ENCODE peak calls at places on chromosomes 5 and 9, in ten cellular contexts. O is AG09319; J is astrocyte; A is M059J; H is tibial artery; I is progenitor cell of endocrine pancreas; X is GM20000; W is activated T-cell treated with anti-CD3 and anti-CD28 coated beads, Interleukin-2, amount 50 U/mL, for 1 hour; P is gastrocnemius medialis; Z is NCI-H2029. U is an unnamed sample.

GRCh38 chr5:131545856-131546255 is 89.2 kb downstream of the RAPGEF6 start:
- DNase-seq in P (no peak), H (no peak), A (peak; percentile 16), I (no peak), Z (no peak), O (no peak), X (no peak), J (peak; percentile 65), W (no peak), U (peak; percentile 53)

GRCh38 chr5:15560421-15560820 is 60.4 kb downstream of the FBXL7 start:
- DNase-seq in H (no peak), I (no peak), X (no peak), Z (no peak), O (no peak), A (no peak), P (no peak), J (no peak), W (no peak), U (no peak)

GRCh38 chr9:138044485-138045383 is 167.2 kb downstream of the CACNA1B start:
- DNase-seq in J (no peak), O (no peak), H (peak; percentile 48), P (no peak), W (no peak), X (no peak), Z (no peak), I (no peak), A (no peak), U (no peak)

GRCh38 chr5:171908638-171909037 is 97.8 kb downstream of the FBXW11 start:
- DNase-seq in A (no peak), O (no peak), P (no peak), X (no peak), I (no peak), J (no peak), Z (no peak), H (no peak), W (no peak), U (no peak)

GRCh38 chr9:135130266-135130976 is 43.0 kb downstream of the OLFM1 start:
- DNase-seq in I (no peak), P (no peak), Z (no peak), X (no peak), H (no peak), W (no peak), O (no peak), J (no peak), A (peak; percentile 51), U (peak; percentile 37)

GRCh38 chr9:107866912-107867311 is 377.3 kb upstream of the KLF4 start:
- DNase-seq in I (no peak), P (no peak), J (no peak), O (no peak), W (no peak), X (no peak), H (no peak), Z (no peak), A (no peak), U (no peak)

GRCh38 chr9:127918201-127919107 is 1.6 kb upstream of the ST6GALNAC4 start:
- DNase-seq in A (peak; percentile 73), I (no peak), J (no peak), X (no peak), H (no peak), O (no peak), P (peak; percentile 50), W (no peak), Z (no peak), U (no peak)

GRCh38 chr5:37900692-37901091 is 60.9 kb upstream of the GDNF start:
- DNase-seq in Z (no peak), P (peak; percentile 69), W (no peak), H (peak; percentile 71), A (peak; percentile 60), O (no peak), J (peak; percentile 7), X (no peak), I (no peak), U (peak; percentile 24)

GRCh38 chr9:123235448-123235847 is 32.9 kb downstream of the STRBP start:
- DNase-seq in P (no peak), I (no peak), H (no peak), X (no peak), W (no peak), O (no peak), A (no peak), Z (no peak), J (no peak), U (no peak)

GRCh38 chr5:168135897-168136296 is 155.5 kb upstream of the WWC1 start:
- DNase-seq in A (no peak), H (no peak), W (no peak), J (no peak), O (no peak), I (no peak), P (no peak), X (peak; percentile 68), Z (no peak), U (no peak)

GRCh38 chr9:19894975-19895374 is 106.1 kb upstream of the SLC24A2 start:
- DNase-seq in O (no peak), X (no peak), W (no peak), H (no peak), A (peak; percentile 5), J (peak; percentile 5), Z (no peak), I (no peak), P (no peak), U (no peak)

GRCh38 chr5:143758750-143759149 is 53.2 kb upstream of the HMHB1 start:
- DNase-seq in O (peak; percentile 61), H (no peak), P (no peak), X (peak; percentile 45), W (no peak), Z (no peak), J (no peak), I (no peak), A (no peak), U (no peak)

GRCh38 chr9:976805-977360 is 428 bp downstream of the DMRT3 start:
- DNase-seq in J (no peak), I (no peak), Z (peak; percentile 48), A (no peak), X (peak; percentile 46), H (no peak), W (no peak), O (no peak), P (no peak), U (peak; percentile 24)

GRCh38 chr5:75381456-75381855 is 44.4 kb downstream of the HMGCR start:
- DNase-seq in P (no peak), W (no peak), I (no peak), H (no peak), J (no peak), X (no peak), A (no peak), O (no peak), Z (no peak), U (no peak)